ENCODE peak calls at places on chromosomes 7 and 10, in six cellular contexts. One of them, this sample, is unnamed.

GRCh38 chr10:43040482-43041256 is 36.2 kb upstream of the RET start:
- DNase-seq in HCT116: no peak
- DNase-seq in stomach: peak
- DNase-seq in GM12891: no peak
- DNase-seq in K562: no peak
- DNase-seq in GM23338: no peak
- DNase-seq in this sample: no peak

GRCh38 chr10:89310092-89310886 is 8.4 kb downstream of the IFIT2 start:
- DNase-seq in HCT116: no peak
- DNase-seq in stomach: no peak
- DNase-seq in GM12891: no peak
- DNase-seq in K562: no peak
- DNase-seq in GM23338: peak
- DNase-seq in this sample: no peak

GRCh38 chr10:61280303-61280702 is 172.9 kb downstream of the TMEM26 start:
- DNase-seq in HCT116: no peak
- DNase-seq in stomach: no peak
- DNase-seq in GM12891: no peak
- DNase-seq in K562: peak
- DNase-seq in GM23338: no peak
- DNase-seq in this sample: no peak

GRCh38 chr7:98569606-98570337 is 47.3 kb upstream of the NPTX2 start:
- DNase-seq in HCT116: no peak
- DNase-seq in stomach: no peak
- DNase-seq in GM12891: no peak
- DNase-seq in K562: peak
- DNase-seq in GM23338: no peak
- DNase-seq in this sample: no peak

GRCh38 chr7:1663857-1664651 is 6.0 kb upstream of the ELFN1 start:
- DNase-seq in HCT116: no peak
- DNase-seq in stomach: no peak
- DNase-seq in GM12891: peak
- DNase-seq in K562: no peak
- DNase-seq in GM23338: peak
- DNase-seq in this sample: peak

GRCh38 chr10:10599994-10600393 is 417.7 kb upstream of the CELF2 start:
- DNase-seq in HCT116: no peak
- DNase-seq in stomach: no peak
- DNase-seq in GM12891: no peak
- DNase-seq in K562: no peak
- DNase-seq in GM23338: no peak
- DNase-seq in this sample: no peak

GRCh38 chr10:72084094-72084459 is 4.3 kb downstream of the SPOCK2 start:
- DNase-seq in HCT116: no peak
- DNase-seq in stomach: peak
- DNase-seq in GM12891: no peak
- DNase-seq in K562: no peak
- DNase-seq in GM23338: no peak
- DNase-seq in this sample: no peak

GRCh38 chr7:77866791-77867190 is 68.2 kb downstream of the PHTF2 start:
- DNase-seq in HCT116: no peak
- DNase-seq in stomach: no peak
- DNase-seq in GM12891: no peak
- DNase-seq in K562: no peak
- DNase-seq in GM23338: no peak
- DNase-seq in this sample: no peak

GRCh38 chr10:49817845-49818244 is 55.7 kb upstream of the OGDHL start:
- DNase-seq in HCT116: no peak
- DNase-seq in stomach: no peak
- DNase-seq in GM12891: no peak
- DNase-seq in K562: no peak
- DNase-seq in GM23338: no peak
- DNase-seq in this sample: no peak

GRCh38 chr7:13745530-13745929 is 243.9 kb downstream of the ETV1 start:
- DNase-seq in HCT116: no peak
- DNase-seq in stomach: no peak
- DNase-seq in GM12891: no peak
- DNase-seq in K562: no peak
- DNase-seq in GM23338: no peak
- DNase-seq in this sample: no peak

GRCh38 chr7:55055479-55055878 is 36.7 kb downstream of the EGFR start:
- DNase-seq in HCT116: no peak
- DNase-seq in stomach: no peak
- DNase-seq in GM12891: no peak
- DNase-seq in K562: no peak
- DNase-seq in GM23338: no peak
- DNase-seq in this sample: no peak

GRCh38 chr10:114825513-114826253 is 4.1 kb downstream of the FHIP2A start:
- DNase-seq in HCT116: no peak
- DNase-seq in stomach: no peak
- DNase-seq in GM12891: peak
- DNase-seq in K562: no peak
- DNase-seq in GM23338: no peak
- DNase-seq in this sample: no peak

GRCh38 chr7:123494193-123494796 is 40.1 kb downstream of the IQUB start:
- DNase-seq in HCT116: peak
- DNase-seq in stomach: no peak
- DNase-seq in GM12891: no peak
- DNase-seq in K562: peak
- DNase-seq in GM23338: peak
- DNase-seq in this sample: no peak

GRCh38 chr7:30647589-30647988 is 34.7 kb downstream of the CRHR2 start:
- DNase-seq in HCT116: no peak
- DNase-seq in stomach: no peak
- DNase-seq in GM12891: no peak
- DNase-seq in K562: no peak
- DNase-seq in GM23338: no peak
- DNase-seq in this sample: no peak

GRCh38 chr7:116706668-116707126 is 34.7 kb downstream of the MET start:
- DNase-seq in HCT116: peak
- DNase-seq in stomach: no peak
- DNase-seq in GM12891: no peak
- DNase-seq in K562: no peak
- DNase-seq in GM23338: peak
- DNase-seq in this sample: no peak

GRCh38 chr10:102167861-102168260 is 15.7 kb downstream of the NOLC1 start:
- DNase-seq in HCT116: no peak
- DNase-seq in stomach: no peak
- DNase-seq in GM12891: no peak
- DNase-seq in K562: no peak
- DNase-seq in GM23338: no peak
- DNase-seq in this sample: no peak

GRCh38 chr10:70163448-70163847 is 6.9 kb downstream of the SAR1A start:
- DNase-seq in HCT116: no peak
- DNase-seq in stomach: no peak
- DNase-seq in GM12891: no peak
- DNase-seq in K562: no peak
- DNase-seq in GM23338: no peak
- DNase-seq in this sample: no peak

GRCh38 chr10:67837519-67838314 is at the start of gene DNAJC12:
- DNase-seq in HCT116: peak
- DNase-seq in stomach: no peak
- DNase-seq in GM12891: peak
- DNase-seq in K562: peak
- DNase-seq in GM23338: peak
- DNase-seq in this sample: no peak

GRCh38 chr7:93245525-93246432 is 13.6 kb downstream of the VPS50 start:
- DNase-seq in HCT116: no peak
- DNase-seq in stomach: no peak
- DNase-seq in GM12891: no peak
- DNase-seq in K562: peak
- DNase-seq in GM23338: peak
- DNase-seq in this sample: no peak

GRCh38 chr7:105806592-105807266 is 69.7 kb downstream of the ATXN7L1 start:
- DNase-seq in HCT116: no peak
- DNase-seq in stomach: peak
- DNase-seq in GM12891: peak
- DNase-seq in K562: no peak
- DNase-seq in GM23338: peak
- DNase-seq in this sample: no peak

GRCh38 chr7:131231381-131232220 is 96.1 kb upstream of the MKLN1 start:
- DNase-seq in HCT116: no peak
- DNase-seq in stomach: peak
- DNase-seq in GM12891: peak
- DNase-seq in K562: no peak
- DNase-seq in GM23338: no peak
- DNase-seq in this sample: no peak

GRCh38 chr7:27377988-27378387 is 135.4 kb downstream of the EVX1 start:
- DNase-seq in HCT116: no peak
- DNase-seq in stomach: no peak
- DNase-seq in GM12891: no peak
- DNase-seq in K562: no peak
- DNase-seq in GM23338: peak
- DNase-seq in this sample: no peak

GRCh38 chr10:36280396-36280795 is 638.3 kb upstream of the FZD8 start:
- DNase-seq in HCT116: no peak
- DNase-seq in stomach: no peak
- DNase-seq in GM12891: no peak
- DNase-seq in K562: no peak
- DNase-seq in GM23338: peak
- DNase-seq in this sample: no peak

GRCh38 chr10:97736403-97736901 is 476 bp upstream of the ZFYVE27 start:
- DNase-seq in HCT116: no peak
- DNase-seq in stomach: no peak
- DNase-seq in GM12891: no peak
- DNase-seq in K562: no peak
- DNase-seq in GM23338: no peak
- DNase-seq in this sample: no peak

GRCh38 chr10:54797636-54798395 is 3.2 kb downstream of the PCDH15 start:
- DNase-seq in HCT116: no peak
- DNase-seq in stomach: no peak
- DNase-seq in GM12891: no peak
- DNase-seq in K562: no peak
- DNase-seq in GM23338: no peak
- DNase-seq in this sample: no peak

DNA sequence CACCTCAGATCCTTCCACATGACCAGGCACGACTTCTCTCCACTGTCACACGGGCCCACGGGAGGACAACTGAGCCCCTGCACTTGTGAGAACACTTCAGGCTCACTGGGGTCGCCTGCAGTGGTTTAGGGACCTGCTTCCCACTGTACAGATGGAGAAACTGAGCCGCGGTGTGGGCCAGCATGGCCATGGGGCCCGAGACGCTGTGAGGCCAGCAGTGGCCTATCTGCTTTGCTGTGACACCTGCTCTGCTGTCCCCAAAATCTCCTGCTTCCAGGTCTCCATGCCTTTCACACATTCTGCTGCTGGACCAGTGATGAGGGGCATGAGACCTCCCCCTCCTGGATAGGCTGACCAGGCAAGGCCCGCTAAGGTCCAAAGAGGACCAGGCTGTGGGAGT is 75.8 kb upstream of the PAX2 start:
- DNase-seq in HCT116: no peak
- DNase-seq in stomach: no peak
- DNase-seq in GM12891: no peak
- DNase-seq in K562: no peak
- DNase-seq in GM23338: no peak
- DNase-seq in this sample: no peak
- TF ChIP-seq POLR2AphosphoS5 in HCT116: no peak
- TF ChIP-seq POLR2AphosphoS5 in stomach: no peak
- TF ChIP-seq POLR2AphosphoS5 in GM12891: no peak
- TF ChIP-seq POLR2AphosphoS5 in K562: no peak
- TF ChIP-seq POLR2AphosphoS5 in GM23338: no peak
- TF ChIP-seq POLR2AphosphoS5 in this sample: no peak

GRCh38 chr7:25028370-25028971 is 48.5 kb upstream of the OSBPL3 start:
- DNase-seq in HCT116: no peak
- DNase-seq in stomach: no peak
- DNase-seq in GM12891: no peak
- DNase-seq in K562: peak
- DNase-seq in GM23338: no peak
- DNase-seq in this sample: no peak
- TF ChIP-seq POLR2AphosphoS5 in HCT116: no peak
- TF ChIP-seq POLR2AphosphoS5 in stomach: peak
- TF ChIP-seq POLR2AphosphoS5 in GM12891: no peak
- TF ChIP-seq POLR2AphosphoS5 in K562: no peak
- TF ChIP-seq POLR2AphosphoS5 in GM23338: no peak
- TF ChIP-seq POLR2AphosphoS5 in this sample: no peak

GRCh38 chr7:139673230-139673629 is 104.6 kb downstream of the HIPK2 start:
- DNase-seq in HCT116: no peak
- DNase-seq in stomach: no peak
- DNase-seq in GM12891: peak
- DNase-seq in K562: no peak
- DNase-seq in GM23338: peak
- DNase-seq in this sample: no peak
- TF ChIP-seq POLR2AphosphoS5 in HCT116: no peak
- TF ChIP-seq POLR2AphosphoS5 in stomach: no peak
- TF ChIP-seq POLR2AphosphoS5 in GM12891: peak
- TF ChIP-seq POLR2AphosphoS5 in K562: no peak
- TF ChIP-seq POLR2AphosphoS5 in GM23338: no peak
- TF ChIP-seq POLR2AphosphoS5 in this sample: no peak

GRCh38 chr10:31129261-31129660 is 97.6 kb upstream of the ZNF438 start:
- DNase-seq in HCT116: no peak
- DNase-seq in stomach: no peak
- DNase-seq in GM12891: no peak
- DNase-seq in K562: peak
- DNase-seq in GM23338: peak
- DNase-seq in this sample: no peak
- TF ChIP-seq POLR2AphosphoS5 in HCT116: no peak
- TF ChIP-seq POLR2AphosphoS5 in stomach: no peak
- TF ChIP-seq POLR2AphosphoS5 in GM12891: no peak
- TF ChIP-seq POLR2AphosphoS5 in K562: no peak
- TF ChIP-seq POLR2AphosphoS5 in GM23338: no peak
- TF ChIP-seq POLR2AphosphoS5 in this sample: no peak